ENCODE peak calls at places on chromosome 1, in nine cellular contexts. O is esophagus muscularis mucosa, J is cardiac muscle cell, H is astrocyte of the cerebellum, B is OCI-LY7, Y is uterus, Z is mucosa of descending colon, W is IMR-90, R is dorsolateral prefrontal cortex. V is an unnamed sample.

GRCh38 chr1:50335914-50336313 is 87.3 kb downstream of the DMRTA2 start:
- DNase-seq in O (no peak), J (no peak), H (no peak), B (no peak), Y (no peak), Z (no peak), W (no peak), R (no peak), V (no peak)

GRCh38 chr1:119260504-119260903 is 108.1 kb upstream of the HAO2 start:
- DNase-seq in O (no peak), J (no peak), H (no peak), B (no peak), Y (no peak), Z (no peak), W (no peak), R (no peak), V (no peak)

GRCh38 chr1:76500111-76500510 is 367.2 kb upstream of the ST6GALNAC5 start:
- DNase-seq in O (no peak), J (no peak), H (no peak), B (no peak), Y (no peak), Z (no peak), W (peak; percentile 4), R (no peak), V (no peak)

GRCh38 chr1:203776636-203777035 is 11.7 kb downstream of the LAX1 start:
- DNase-seq in O (no peak), J (no peak), H (no peak), B (peak; percentile 35), Y (no peak), Z (no peak), W (no peak), R (no peak), V (no peak)

GRCh38 chr1:154931940-154932487 is 4.5 kb downstream of the PMVK start:
- DNase-seq in O (no peak), J (no peak), H (no peak), B (no peak), Y (no peak), Z (peak; percentile 93), W (no peak), R (no peak), V (no peak)

GRCh38 chr1:219121634-219122033 is 52.0 kb upstream of the LYPLAL1 start:
- DNase-seq in O (no peak), J (no peak), H (no peak), B (no peak), Y (no peak), Z (no peak), W (no peak), R (no peak), V (no peak)

GRCh38 chr1:975896-976683 is 5.8 kb downstream of the PERM1 start:
- DNase-seq in O (no peak), J (peak; percentile 64), H (no peak), B (peak; percentile 58), Y (no peak), Z (peak; percentile 70), W (peak; percentile 36), R (no peak), V (no peak)

GRCh38 chr1:209675567-209676154 is 449 bp downstream of the G0S2 start:
- DNase-seq in O (no peak), J (peak; percentile 54), H (no peak), B (no peak), Y (peak; percentile 26), Z (peak; percentile 45), W (peak; percentile 16), R (peak; percentile 55), V (no peak)

GRCh38 chr1:110171134-110171733 is 20.9 kb downstream of the SLC6A17 start:
- DNase-seq in O (no peak), J (no peak), H (no peak), B (no peak), Y (no peak), Z (no peak), W (no peak), R (peak; percentile 67), V (no peak)

GRCh38 chr1:1315435-1315901 is 7.1 kb downstream of the PUSL1 start:
- DNase-seq in O (no peak), J (no peak), H (no peak), B (no peak), Y (peak; percentile 70), Z (no peak), W (no peak), R (no peak), V (no peak)

GRCh38 chr1:91564888-91565700 is 64.4 kb downstream of the CDC7 start:
- DNase-seq in O (peak; percentile 70), J (no peak), H (no peak), B (no peak), Y (no peak), Z (no peak), W (peak; percentile 91), R (no peak), V (no peak)

GRCh38 chr1:50646526-50646925 is 223.3 kb upstream of the DMRTA2 start:
- DNase-seq in O (no peak), J (no peak), H (no peak), B (no peak), Y (no peak), Z (no peak), W (no peak), R (no peak), V (no peak)

GRCh38 chr1:40532844-40533424 is 1.5 kb downstream of the ZNF684 start:
- DNase-seq in O (no peak), J (peak; percentile 65), H (no peak), B (peak; percentile 80), Y (no peak), Z (peak; percentile 54), W (peak; percentile 55), R (no peak), V (no peak)
- H3K4me3 ChIP-seq in O (no peak overlapping the region), J (peak overlapping the region; percentile 58), H (no peak overlapping the region), B (peak overlapping the region; percentile 81), Y (no peak overlapping the region), Z (no peak overlapping the region), W (no peak overlapping the region), R (no peak overlapping the region), V (peak overlapping the region; percentile 80)

GRCh38 chr1:98001764-98002163 is 80.9 kb upstream of the DPYD start:
- DNase-seq in O (no peak), J (peak; percentile 39), H (no peak), B (no peak), Y (no peak), Z (no peak), W (peak; percentile 18), R (no peak), V (no peak)
- TF ChIP-seq CTCF in O (no peak), J (peak; percentile 36), H (peak; percentile 27), B (no peak), Y (no peak), Z (no peak), W (peak; percentile 52), R (peak; percentile 28), V (peak; percentile 38)

GRCh38 chr1:8382608-8383525 is 65.0 kb downstream of the SLC45A1 start:
- DNase-seq in O (no peak), J (no peak), H (no peak), B (no peak), Y (peak; percentile 17), Z (no peak), W (no peak), R (no peak), V (no peak)
- H3K4me3 ChIP-seq in O (no peak overlapping the region), J (no peak overlapping the region), H (no peak overlapping the region), B (no peak overlapping the region), Y (no peak overlapping the region), Z (no peak overlapping the region), W (no peak overlapping the region), R (no peak overlapping the region), V (no peak overlapping the region)

GRCh38 chr1:163074004-163074403 is 4.8 kb downstream of the RGS4 start:
- DNase-seq in O (no peak), J (no peak), H (no peak), B (no peak), Y (no peak), Z (no peak), W (no peak), R (no peak), V (no peak)

GRCh38 chr1:163069655-163070277 is 605 bp downstream of the RGS4 start:
- DNase-seq in O (no peak), J (no peak), H (no peak), B (no peak), Y (no peak), Z (no peak), W (no peak), R (no peak), V (no peak)

GRCh38 chr1:163074716-163075284 is 5.6 kb downstream of the RGS4 start:
- DNase-seq in O (no peak), J (no peak), H (no peak), B (no peak), Y (no peak), Z (no peak), W (no peak), R (no peak), V (no peak)

GRCh38 chr1:163071381-163072255 is 2.5 kb downstream of the RGS4 start:
- DNase-seq in O (no peak), J (peak; percentile 91), H (peak; percentile 83), B (peak; percentile 43), Y (peak; percentile 39), Z (peak; percentile 60), W (peak; percentile 91), R (peak; percentile 59), V (peak; percentile 69)

DNA sequence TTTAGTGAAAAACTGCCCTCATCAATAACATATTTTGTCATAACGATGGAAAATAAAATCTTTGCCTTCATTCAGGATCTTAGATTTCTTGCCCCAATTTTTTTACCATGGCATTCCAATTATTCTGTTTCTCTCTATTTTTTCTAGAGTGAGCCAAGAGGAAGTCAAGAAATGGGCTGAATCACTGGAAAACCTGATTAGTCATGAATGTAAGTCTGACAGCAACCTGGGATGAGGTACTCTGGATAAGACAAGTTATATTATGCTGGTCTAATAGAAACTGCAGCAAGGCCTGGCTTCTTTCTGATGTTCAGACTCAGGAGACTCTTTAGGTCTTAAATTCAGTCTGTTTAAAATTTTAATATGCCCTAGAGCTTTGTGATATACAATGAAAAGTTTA is 3.5 kb downstream of the RGS4 start:
- DNase-seq in O (no peak), J (no peak), H (no peak), B (no peak), Y (no peak), Z (no peak), W (peak; percentile 62), R (no peak), V (peak; percentile 47)
- TF ChIP-seq CTCF in O (no peak), J (no peak), H (no peak), B (no peak), Y (no peak), Z (no peak), W (no peak), R (no peak), V (no peak)